ENCODE peak calls at places on chromosomes 5 and 9, in five cellular contexts. X is left ventricle myocardium inferior; L is lower lobe of right lung; Z is effector memory CD4-positive, alpha-beta T cell; I is vagina. D is an unnamed sample. For H3K4me1 and H3K9me3, the result is how much of the 10 kb centered on the place peaks cover.

GRCh38 chr9:76269789-76270188 is 124.4 kb downstream of the RFK start:
- DNase-seq in X (no peak), L (no peak), Z (no peak), I (no peak), D (no peak)

GRCh38 chr5:151026674-151027073 is 6.3 kb downstream of the GPX3 start:
- DNase-seq in X (peak), L (no peak), Z (no peak), I (no peak), D (no peak)

GRCh38 chr5:107500840-107501239 is 169.9 kb downstream of the EFNA5 start:
- DNase-seq in X (no peak), L (no peak), Z (no peak), I (no peak), D (no peak)

GRCh38 chr5:173891367-173891766 is 3.2 kb downstream of the CPEB4 start:
- DNase-seq in X (no peak), L (no peak), Z (no peak), I (no peak), D (no peak)

GRCh38 chr5:72013741-72014703 is 93.3 kb upstream of the MAP1B start:
- DNase-seq in X (no peak), L (no peak), Z (no peak), I (no peak), D (no peak)

GRCh38 chr9:136714096-136714875 is 1.9 kb downstream of the DIPK1B start:
- DNase-seq in X (peak), L (no peak), Z (no peak), I (no peak), D (no peak)

GRCh38 chr9:109317311-109317978 is 3.4 kb downstream of the EPB41L4B start:
- DNase-seq in X (no peak), L (no peak), Z (no peak), I (no peak), D (no peak)

GRCh38 chr9:13020706-13021105 is 245.9 kb downstream of the LURAP1L start:
- DNase-seq in X (no peak), L (no peak), Z (no peak), I (no peak), D (no peak)

GRCh38 chr5:18553269-18553668 is 919.0 kb downstream of the TAF11L14 start:
- DNase-seq in X (no peak), L (no peak), Z (no peak), I (no peak), D (no peak)

GRCh38 chr9:38182321-38182720 is 113.3 kb upstream of the SHB start:
- DNase-seq in X (no peak), L (no peak), Z (no peak), I (no peak), D (no peak)

GRCh38 chr5:15452780-15453179 is 47.2 kb upstream of the FBXL7 start:
- DNase-seq in X (no peak), L (no peak), Z (no peak), I (no peak), D (no peak)

GRCh38 chr9:136606687-136607333 is 55.9 kb upstream of the EGFL7 start:
- DNase-seq in X (no peak), L (no peak), Z (no peak), I (no peak), D (no peak)

GRCh38 chr5:150068472-150068871 is 17.9 kb downstream of the CSF1R start:
- DNase-seq in X (no peak), L (no peak), Z (no peak), I (no peak), D (no peak)

GRCh38 chr9:98998441-98999151 is 54.9 kb downstream of the COL15A1 start:
- DNase-seq in X (peak), L (peak), Z (peak), I (peak), D (peak)

GRCh38 chr9:89397471-89397870 is 79.2 kb downstream of the SECISBP2 start:
- DNase-seq in X (no peak), L (no peak), Z (no peak), I (no peak), D (no peak)

GRCh38 chr9:89395931-89396710 is 77.8 kb downstream of the SECISBP2 start:
- DNase-seq in X (no peak), L (no peak), Z (no peak), I (no peak), D (no peak)

GRCh38 chr9:89400398-89401116 is 82.3 kb downstream of the SECISBP2 start:
- DNase-seq in X (no peak), L (no peak), Z (no peak), I (no peak), D (no peak)

GRCh38 chr9:89402695-89403427 is 84.6 kb downstream of the SECISBP2 start:
- DNase-seq in X (no peak), L (no peak), Z (no peak), I (no peak), D (no peak)

GRCh38 chr9:89398651-89399050 is 80.4 kb downstream of the SECISBP2 start:
- DNase-seq in X (no peak), L (no peak), Z (no peak), I (no peak), D (no peak)
- H3K4me1 ChIP-seq in X (under half), L (under half), Z (under half), I (under half), D (under half)

GRCh38 chr5:135323227-135323626 is 75.8 kb downstream of the MACROH2A1 start:
- DNase-seq in X (no peak), L (no peak), Z (no peak), I (no peak), D (no peak)
- H3K27ac ChIP-seq in X (no peak), L (no peak), Z (no peak), I (no peak), D (no peak)

GRCh38 chr9:18421391-18421790 is 52.6 kb upstream of the ADAMTSL1 start:
- DNase-seq in X (no peak), L (no peak), Z (no peak), I (no peak), D (no peak)
- H3K9me3 ChIP-seq in X (under half), L (under half), Z (under half), I (under half), D (under half)

GRCh38 chr5:16736158-16736994 is 119.6 kb upstream of the RETREG1 start:
- DNase-seq in X (no peak), L (peak), Z (no peak), I (no peak), D (no peak)

GRCh38 chr5:16737173-16737572 is 120.4 kb upstream of the RETREG1 start:
- DNase-seq in X (no peak), L (no peak), Z (no peak), I (no peak), D (no peak)

GRCh38 chr5:16735092-16735970 is 118.5 kb upstream of the RETREG1 start:
- DNase-seq in X (no peak), L (no peak), Z (no peak), I (no peak), D (no peak)

GRCh38 chr5:16740046-16740445 is 123.2 kb upstream of the RETREG1 start:
- DNase-seq in X (no peak), L (no peak), Z (no peak), I (no peak), D (no peak)

GRCh38 chr5:16737620-16738364 is 121.0 kb upstream of the RETREG1 start:
- DNase-seq in X (no peak), L (no peak), Z (no peak), I (no peak), D (no peak)
- H3K4me1 ChIP-seq in X (under half), L (under half), Z (under half), I (under half), D (under half)

GRCh38 chr5:142250119-142250518 is 74.7 kb downstream of the SPRY4 start:
- DNase-seq in X (no peak), L (no peak), Z (no peak), I (no peak), D (no peak)

GRCh38 chr5:142248853-142249462 is 75.9 kb downstream of the SPRY4 start:
- DNase-seq in X (peak), L (peak), Z (no peak), I (no peak), D (no peak)

GRCh38 chr5:142244440-142244839 is 80.4 kb downstream of the SPRY4 start:
- DNase-seq in X (no peak), L (no peak), Z (no peak), I (no peak), D (no peak)

GRCh38 chr5:142245776-142246175 is 79.0 kb downstream of the SPRY4 start:
- DNase-seq in X (no peak), L (no peak), Z (no peak), I (no peak), D (no peak)

DNA sequence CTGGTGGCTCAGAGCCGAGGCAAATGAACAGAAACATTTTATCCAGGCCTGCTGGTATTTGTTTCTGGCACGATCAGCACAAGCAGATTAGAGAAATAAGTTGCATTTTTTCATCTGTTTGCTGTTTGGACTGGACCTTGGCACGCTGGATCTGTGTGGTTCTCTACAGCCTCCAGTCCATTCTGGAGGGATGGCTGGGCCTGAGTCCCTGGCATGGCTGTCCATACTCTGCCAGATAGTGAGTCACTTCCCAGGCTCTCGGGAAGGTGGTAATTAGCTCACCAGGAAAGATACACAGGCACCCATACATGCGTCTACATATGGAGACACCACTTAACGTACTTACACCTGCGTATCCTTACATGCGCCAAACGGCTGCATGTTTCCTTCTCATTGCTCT is 78.6 kb downstream of the SPRY4 start:
- DNase-seq in X (no peak), L (no peak), Z (no peak), I (peak), D (no peak)
- H3K27ac ChIP-seq in X (peak), L (peak), Z (no peak), I (peak), D (no peak)

DNA sequence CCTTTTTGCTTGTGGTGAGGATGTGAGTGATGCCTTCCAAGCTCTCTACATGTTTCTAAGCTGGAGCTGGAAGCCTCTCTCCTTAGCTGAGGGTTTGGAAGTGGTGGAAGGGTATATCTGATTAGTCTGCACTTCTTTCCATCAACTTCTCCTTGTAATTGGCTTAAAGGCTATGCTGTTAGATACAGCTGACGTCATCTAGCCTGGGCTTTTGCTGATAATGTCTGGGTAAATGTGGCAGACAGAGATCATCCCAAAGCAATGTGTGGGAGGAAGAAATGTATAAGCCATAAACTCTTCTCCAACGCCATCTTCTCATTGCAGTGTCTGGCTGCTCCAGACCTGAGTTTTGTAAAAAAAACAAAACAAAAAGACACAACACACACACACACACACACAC is 29.3 kb downstream of the ZNF354C start:
- DNase-seq in X (no peak), L (no peak), Z (no peak), I (no peak), D (no peak)
- H3K9me3 ChIP-seq in X (half or more), L (half or more), Z (under half), I (half or more), D (under half)

DNA sequence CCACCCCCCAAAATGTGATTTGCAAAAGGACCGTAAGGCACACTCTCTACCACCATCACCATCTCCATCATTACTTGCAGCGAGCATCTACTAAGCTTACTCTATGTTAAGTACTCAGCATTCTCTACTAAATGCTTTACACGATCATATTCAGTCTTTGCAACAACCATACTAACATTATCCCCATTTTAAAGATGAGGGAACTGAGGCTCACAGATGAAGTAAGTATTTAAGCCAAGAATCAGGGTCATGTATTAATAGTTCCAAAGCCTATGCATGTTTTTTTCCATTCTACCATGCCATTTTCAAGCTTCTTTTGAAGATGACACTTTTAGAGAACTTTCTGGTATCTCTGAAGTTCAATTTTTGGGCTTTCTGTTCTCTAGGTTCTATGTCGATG is 121.7 kb upstream of the ANKRD55 start:
- DNase-seq in X (no peak), L (no peak), Z (no peak), I (no peak), D (no peak)
- H3K4me1 ChIP-seq in X (half or more), L (under half), Z (under half), I (under half), D (under half)

GRCh38 chr5:142295960-142296860 is 28.6 kb downstream of the SPRY4 start:
- DNase-seq in X (no peak), L (no peak), Z (no peak), I (no peak), D (no peak)
- H3K27ac ChIP-seq in X (peak), L (no peak), Z (no peak), I (no peak), D (no peak)

DNA sequence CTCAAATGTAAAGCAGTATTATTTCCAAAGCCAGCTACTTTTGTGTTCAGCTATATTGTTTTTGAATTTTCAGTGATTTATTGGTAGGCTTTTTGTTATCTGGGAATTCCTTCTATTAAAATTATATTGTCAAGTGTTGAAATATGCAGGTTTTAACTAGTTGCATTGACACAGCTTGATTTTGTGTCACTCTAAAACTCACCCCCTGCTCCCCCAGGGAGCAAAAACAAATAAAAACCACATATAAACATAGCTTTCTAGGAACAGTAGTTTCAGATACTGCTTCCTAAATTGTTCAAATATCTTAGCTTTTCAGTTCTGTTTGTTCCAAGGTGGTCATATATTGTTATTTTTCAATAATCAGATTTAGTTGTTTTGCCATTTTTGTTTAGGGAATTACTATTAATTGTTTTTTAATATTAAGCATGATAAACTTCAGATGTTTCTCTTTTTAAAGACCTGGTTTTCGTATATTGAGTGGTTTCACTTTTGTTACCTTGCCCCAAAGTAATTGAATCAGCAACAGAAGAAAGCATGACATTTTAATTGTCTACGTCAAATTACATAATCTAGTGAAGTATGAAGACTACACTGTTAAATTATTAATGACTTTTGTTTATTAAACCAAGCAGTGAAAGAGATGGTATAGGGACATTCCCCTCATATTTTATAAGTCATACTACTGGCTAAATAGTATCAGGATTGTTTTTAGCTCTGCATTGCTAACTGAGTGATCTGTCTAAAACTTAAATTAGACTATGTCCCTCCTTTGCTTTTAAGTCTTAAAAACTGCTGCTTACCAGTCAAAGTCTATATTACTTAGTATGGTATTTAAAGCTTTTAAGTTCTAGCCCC is 43.4 kb downstream of the ERBIN start:
- DNase-seq in X (no peak), L (no peak), Z (no peak), I (no peak), D (no peak)
- H3K9me3 ChIP-seq in X (under half), L (under half), Z (under half), I (under half), D (under half)